ENCODE peak calls at places on chromosomes 4 and X, in six cellular contexts. K is A549, Q is mucosa of descending colon, G is fibroblast of lung, A is IMR-90, N is ovary. I is an unnamed sample.

GRCh38 chr4:11631416-11631815 is 202.7 kb upstream of the HS3ST1 start:
- DNase-seq in K (no peak), Q (no peak), G (no peak), A (peak; percentile 63), N (no peak), I (no peak)

GRCh38 chr4:139453041-139453370 is 915 bp upstream of the RAB33B start:
- DNase-seq in K (peak; percentile 70), Q (no peak), G (no peak), A (no peak), N (no peak), I (no peak)

GRCh38 chr4:7518871-7519637 is 84.3 kb upstream of the PSAPL1 start:
- DNase-seq in K (no peak), Q (no peak), G (no peak), A (no peak), N (no peak), I (peak; percentile 75)

GRCh38 chr4:176433983-176434382 is 114.2 kb downstream of the SPCS3 start:
- DNase-seq in K (no peak), Q (no peak), G (no peak), A (peak; percentile 22), N (no peak), I (no peak)

GRCh38 chr4:26346203-26346620 is 25.4 kb downstream of the RBPJ start:
- DNase-seq in K (no peak), Q (no peak), G (no peak), A (no peak), N (no peak), I (no peak)

GRCh38 chr4:80007745-80008149 is 65.3 kb downstream of the ANTXR2 start:
- DNase-seq in K (no peak), Q (no peak), G (no peak), A (no peak), N (no peak), I (no peak)

GRCh38 chrX:51484616-51485015 is 11.8 kb downstream of the NUDT11 start:
- DNase-seq in K (no peak), Q (no peak), G (no peak), A (no peak), N (no peak), I (no peak)

GRCh38 chr4:2482693-2483092 is 13.8 kb downstream of the RNF4 start:
- DNase-seq in K (no peak), Q (no peak), G (peak; percentile 48), A (peak; percentile 35), N (no peak), I (peak; percentile 58)

GRCh38 chr4:68871772-68872441 is 56.1 kb downstream of the UGT2B10 start:
- DNase-seq in K (no peak), Q (no peak), G (no peak), A (no peak), N (no peak), I (no peak)

GRCh38 chrX:110412971-110413726 is 54.5 kb downstream of the RTL9 start:
- DNase-seq in K (peak; percentile 76), Q (peak; percentile 62), G (peak; percentile 61), A (peak; percentile 65), N (peak; percentile 78), I (peak; percentile 56)

GRCh38 chr4:142960867-142961644 is 115.0 kb upstream of the INPP4B start:
- DNase-seq in K (no peak), Q (no peak), G (no peak), A (no peak), N (no peak), I (no peak)

GRCh38 chrX:147738260-147738659 is 173.5 kb upstream of the FMR1 start:
- DNase-seq in K (no peak), Q (no peak), G (no peak), A (no peak), N (no peak), I (no peak)

GRCh38 chr4:71261633-71262121 is 77.1 kb upstream of the SLC4A4 start:
- DNase-seq in K (no peak), Q (no peak), G (no peak), A (peak; percentile 37), N (no peak), I (no peak)

GRCh38 chrX:9438950-9439494 is 25.8 kb upstream of the TBL1X start:
- DNase-seq in K (no peak), Q (no peak), G (no peak), A (peak; percentile 46), N (no peak), I (no peak)

GRCh38 chrX:68842781-68843581 is 14.2 kb downstream of the EFNB1 start:
- DNase-seq in K (no peak), Q (peak; percentile 67), G (peak; percentile 33), A (peak; percentile 19), N (no peak), I (peak; percentile 20)

GRCh38 chr4:160835789-160836188 is 1328.0 kb downstream of the FSTL5 start:
- DNase-seq in K (no peak), Q (no peak), G (no peak), A (no peak), N (no peak), I (no peak)

GRCh38 chr4:8709729-8710360 is 117.3 kb downstream of the CPZ start:
- DNase-seq in K (no peak), Q (no peak), G (no peak), A (no peak), N (peak; percentile 9), I (peak; percentile 3)

DNA sequence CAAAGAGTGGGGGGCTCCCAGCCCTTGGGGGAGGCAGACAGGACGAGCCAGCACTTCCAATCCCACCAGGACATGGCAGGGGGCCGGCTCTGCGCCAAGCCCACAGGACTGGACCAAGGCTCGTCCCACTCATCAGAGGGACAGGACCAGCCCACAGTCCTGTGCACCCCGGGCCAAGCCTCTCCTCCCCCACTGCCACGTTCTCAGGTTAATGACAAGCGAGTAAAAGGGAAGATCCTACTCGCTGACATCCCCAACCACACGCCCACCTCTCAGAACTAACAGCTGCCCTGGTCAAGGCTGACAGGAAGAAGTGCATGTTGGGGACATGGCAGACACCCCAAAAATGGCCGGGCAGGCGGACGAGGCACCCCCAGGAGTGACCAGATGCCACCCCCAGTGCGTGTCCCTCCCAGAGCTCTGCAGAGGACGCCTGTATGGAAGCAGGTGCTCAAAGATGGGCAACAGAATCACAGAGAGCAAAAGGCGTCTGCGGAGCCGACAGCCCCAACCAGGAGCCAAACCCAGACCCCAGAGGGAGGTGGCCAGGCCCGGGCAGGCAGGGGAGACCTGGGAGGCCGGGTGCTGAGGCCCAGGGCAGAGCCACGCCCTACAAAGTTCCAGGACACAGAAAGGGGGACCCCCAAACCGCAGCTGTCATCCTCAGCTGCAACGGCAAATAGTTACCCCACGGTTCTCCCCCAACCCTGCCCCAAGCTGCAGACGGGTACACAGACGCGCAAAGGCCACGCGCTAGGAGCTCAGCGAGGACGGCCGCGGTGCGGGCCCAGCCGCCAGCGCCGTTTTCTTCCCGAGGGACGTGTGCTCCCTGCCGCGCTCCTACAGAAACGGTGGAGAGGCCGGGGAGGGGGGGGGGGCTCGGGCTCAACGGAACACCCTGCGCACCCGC is 1.8 kb downstream of the CTBP1 start:
- DNase-seq in K (no peak), Q (peak; percentile 52), G (no peak), A (no peak), N (peak; percentile 30), I (peak; percentile 19)
- H3K4me1 ChIP-seq in K (peaks cover 16% of the 10 kb centered on the region), Q (peaks cover 50% of the 10 kb centered on the region), G (peaks cover 16% of the 10 kb centered on the region), A (peaks cover 19% of the 10 kb centered on the region), N (peaks cover 45% of the 10 kb centered on the region), I (peaks cover 90% of the 10 kb centered on the region)

DNA sequence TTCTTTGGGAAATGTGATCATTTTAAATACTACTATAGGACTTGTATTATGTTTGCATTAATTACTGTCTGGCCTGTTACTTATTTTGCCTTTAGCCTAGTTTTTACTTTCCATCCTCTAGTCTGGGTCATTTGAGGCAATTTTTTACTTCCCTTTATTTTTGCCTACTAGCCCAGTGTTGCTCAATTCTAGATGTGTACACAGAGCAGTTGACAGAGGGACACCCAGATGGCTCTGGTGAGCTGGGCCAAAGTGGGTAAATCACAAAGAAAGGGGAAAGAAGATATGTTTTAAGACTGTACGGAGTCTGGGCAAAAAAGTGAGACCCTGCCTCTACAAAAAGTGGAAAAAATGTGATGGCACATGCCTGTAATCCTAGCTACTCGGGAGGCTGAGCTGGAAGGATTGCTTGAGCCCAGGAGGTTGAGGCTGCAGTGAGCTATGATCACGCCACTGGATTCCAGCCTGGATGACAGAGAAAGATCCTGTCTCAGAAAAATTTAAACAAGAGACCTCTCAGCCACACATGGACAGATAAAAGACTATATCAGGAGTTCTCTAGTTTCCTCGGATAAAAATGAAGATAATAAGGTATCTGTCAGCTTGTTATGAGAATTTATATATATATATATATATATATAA is 35.7 kb downstream of the APOO start:
- DNase-seq in K (no peak), Q (no peak), G (peak; percentile 11), A (no peak), N (no peak), I (no peak)
- TF ChIP-seq CTCF in K (no peak), Q (no peak), G (no peak), A (no peak), N (no peak), I (no peak)

GRCh38 chrX:154057790-154058189 is 38.1 kb upstream of the IRAK1 start:
- DNase-seq in K (no peak), Q (no peak), G (no peak), A (no peak), N (no peak), I (no peak)

GRCh38 chrX:154059231-154059630 is 38.3 kb downstream of the MECP2 start:
- DNase-seq in K (no peak), Q (no peak), G (no peak), A (no peak), N (no peak), I (no peak)

GRCh38 chrX:154056739-154057367 is 37.2 kb upstream of the IRAK1 start:
- DNase-seq in K (no peak), Q (peak; percentile 43), G (no peak), A (peak; percentile 20), N (no peak), I (no peak)

GRCh38 chrX:154059729-154060245 is 37.7 kb downstream of the MECP2 start:
- DNase-seq in K (no peak), Q (no peak), G (no peak), A (no peak), N (no peak), I (no peak)

DNA sequence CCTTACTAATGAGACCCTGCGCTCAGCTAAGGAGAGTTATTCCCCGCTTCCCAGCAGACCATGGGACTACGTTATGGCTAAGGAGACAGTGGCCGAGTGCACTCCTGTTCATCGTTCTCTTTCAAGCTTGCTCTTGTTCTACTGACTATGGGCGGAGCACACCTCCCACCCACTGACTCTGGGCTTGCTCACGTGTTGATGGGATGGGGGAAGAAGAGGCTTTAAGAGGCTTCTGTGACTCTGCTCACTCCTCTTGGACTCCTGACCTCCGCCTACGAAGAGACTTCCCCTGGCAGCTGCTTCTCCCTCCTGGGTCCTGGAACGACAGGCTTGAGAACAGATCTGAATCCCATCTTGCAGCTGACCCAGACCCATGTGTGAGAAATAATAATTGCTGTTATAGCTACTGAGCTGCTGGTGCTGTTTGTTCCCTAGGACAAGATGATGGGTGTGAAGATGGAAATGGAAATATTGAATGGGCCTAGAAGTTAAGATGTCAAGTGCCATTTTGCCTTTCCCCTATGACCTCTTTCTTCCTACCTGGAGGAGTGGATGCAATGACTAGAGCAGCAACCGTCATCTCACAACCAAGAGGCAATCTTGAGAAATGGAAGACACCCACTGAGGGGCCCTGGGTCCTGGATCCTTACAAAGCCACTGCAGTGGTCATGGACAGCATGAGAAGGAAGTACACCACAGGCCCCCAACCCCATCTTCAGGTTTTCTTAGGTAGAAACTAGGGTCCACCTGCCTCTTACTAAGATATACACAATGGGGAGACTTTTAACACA is 38.7 kb upstream of the IRAK1 start:
- DNase-seq in K (no peak), Q (no peak), G (no peak), A (no peak), N (no peak), I (no peak)
- H3K4me1 ChIP-seq in K (peaks cover 16% of the 10 kb centered on the region), Q (peaks cover 5% of the 10 kb centered on the region), G (no peaks in the 10 kb centered on the region), A (peaks cover 10% of the 10 kb centered on the region), N (peaks cover 8% of the 10 kb centered on the region), I (peaks cover 63% of the 10 kb centered on the region)

DNA sequence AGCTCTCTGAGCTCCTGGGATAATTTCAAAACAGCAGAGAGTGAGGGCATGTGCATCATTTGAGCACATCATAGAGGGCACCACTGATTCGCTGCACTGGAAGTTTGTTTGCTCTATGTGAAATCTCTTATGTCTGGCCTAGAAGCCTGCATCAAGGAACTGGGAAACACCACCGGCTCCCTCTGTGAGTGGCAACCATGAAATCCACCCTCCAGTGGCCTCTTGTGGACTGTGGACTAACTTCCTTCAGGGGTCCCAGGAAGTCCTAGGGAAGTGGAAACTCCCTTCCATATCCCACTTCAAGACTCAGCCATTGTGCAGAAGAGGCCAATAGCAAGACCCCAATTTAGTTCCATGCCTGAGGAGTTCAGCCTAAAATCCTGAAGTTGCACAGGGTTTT is 48.0 kb upstream of the IGFBP7 start:
- DNase-seq in K (no peak), Q (no peak), G (peak; percentile 12), A (no peak), N (no peak), I (no peak)
- TF ChIP-seq CTCF in K (peak; percentile 12), Q (no peak), G (no peak), A (peak; percentile 21), N (no peak), I (peak; percentile 38)